ENCODE peak calls at places on chromosomes 6 and 20, in nine cellular contexts. J is choroid plexus epithelial cell; U is T-cell; G is A172; E is memory B cell; I is renal cortical epithelial cell; Q is kidney glomerular epithelial cell; R is effector CD4-positive, alpha-beta T cell; Z is neural progenitor cell. K is an unnamed sample.
A peak's percentile ranks its signal among the peaks of the same experiment; 100 is the strongest.

GRCh38 chr6:33620158-33620583 is 951 bp upstream of the ITPR3 start:
- DNase-seq in Q (no peak), E (no peak), U (no peak), Z (peak; percentile 53), I (no peak), G (peak; percentile 50), J (no peak), R (no peak), K (peak; percentile 86)

GRCh38 chr6:20252311-20252710 is 40.0 kb upstream of the MBOAT1 start:
- DNase-seq in G (no peak), I (no peak), Q (no peak), R (no peak), E (no peak), U (no peak), Z (no peak), J (no peak), K (no peak)

GRCh38 chr6:39004801-39005200 is 43.8 kb upstream of the GLP1R start:
- DNase-seq in I (no peak), E (no peak), J (no peak), G (no peak), Q (no peak), R (no peak), Z (no peak), U (no peak), K (no peak)

GRCh38 chr6:158377866-158378265 is 65.6 kb downstream of the TULP4 start:
- DNase-seq in G (no peak), J (peak; percentile 79), E (no peak), R (no peak), Z (no peak), U (no peak), Q (peak; percentile 6), I (no peak), K (no peak)

GRCh38 chr6:95866732-95867131 is 149.0 kb upstream of the FUT9 start:
- DNase-seq in R (no peak), Q (no peak), I (peak; percentile 9), Z (peak; percentile 35), G (peak; percentile 2), E (no peak), J (peak; percentile 7), U (no peak), K (no peak)

GRCh38 chr6:108945686-108946158 is 97.5 kb downstream of the ARMC2 start:
- DNase-seq in Q (no peak), U (no peak), Z (no peak), I (peak; percentile 43), R (no peak), J (peak; percentile 82), E (no peak), G (no peak), K (peak; percentile 69)

GRCh38 chr20:32091888-32092346 is 17.6 kb upstream of the TM9SF4 start:
- DNase-seq in R (peak; percentile 67), I (peak; percentile 61), U (peak; percentile 68), Z (peak; percentile 92), Q (peak; percentile 56), J (peak; percentile 89), G (peak; percentile 77), E (peak; percentile 80), K (peak; percentile 87)

GRCh38 chr6:39319621-39320369 is 2.7 kb downstream of the KCNK16 start:
- DNase-seq in J (no peak), R (no peak), Q (no peak), E (no peak), U (no peak), I (no peak), Z (no peak), G (no peak), K (no peak)

GRCh38 chr6:7737867-7738266 is 12.0 kb downstream of the BMP6 start:
- DNase-seq in J (no peak), G (no peak), U (no peak), Q (no peak), E (no peak), Z (no peak), I (no peak), R (no peak), K (no peak)

GRCh38 chr6:38137609-38138008 is 318.1 kb downstream of the ZFAND3 start:
- DNase-seq in J (no peak), U (no peak), G (no peak), R (no peak), Z (peak; percentile 77), E (no peak), I (no peak), Q (no peak), K (no peak)

GRCh38 chr6:155188707-155189496 is 74.9 kb upstream of the CLDN20 start:
- DNase-seq in J (peak; percentile 94), R (no peak), E (no peak), I (peak; percentile 86), Z (no peak), Q (peak; percentile 2), G (peak; percentile 88), U (no peak), K (no peak)

GRCh38 chr6:44104661-44105060 is 22.6 kb downstream of the MRPL14 start:
- DNase-seq in I (no peak), Z (no peak), G (no peak), Q (no peak), R (no peak), E (no peak), J (peak; percentile 20), U (no peak), K (no peak)

GRCh38 chr20:47066484-47067270 is 172.0 kb downstream of the EYA2 start:
- DNase-seq in I (no peak), R (no peak), Z (no peak), J (peak; percentile 93), G (no peak), Q (no peak), U (no peak), E (no peak), K (no peak)

GRCh38 chr6:84671188-84671587 is 93.2 kb downstream of the TBX18 start:
- DNase-seq in Z (peak; percentile 7), I (no peak), Q (no peak), R (no peak), J (no peak), G (no peak), E (no peak), U (no peak), K (no peak)

GRCh38 chr20:17966432-17967312 is 1.9 kb downstream of the SNX5 start:
- DNase-seq in E (no peak), G (peak; percentile 48), Q (peak; percentile 33), U (no peak), R (no peak), J (peak; percentile 73), Z (no peak), I (peak; percentile 61), K (no peak)

GRCh38 chr6:102114402-102114801 is 720.9 kb downstream of the GRIK2 start:
- DNase-seq in U (no peak), E (no peak), G (no peak), I (no peak), J (no peak), Q (no peak), Z (peak; percentile 29), R (no peak), K (no peak)

GRCh38 chr6:110518281-110518623 is 41.8 kb upstream of the SLC22A16 start:
- DNase-seq in U (no peak), G (no peak), Q (peak; percentile 11), J (peak; percentile 61), E (no peak), Z (peak; percentile 43), R (no peak), I (no peak), K (no peak)

GRCh38 chr6:52925919-52926792 is 16.7 kb upstream of the GSTA3 start:
- DNase-seq in I (no peak), Z (no peak), G (no peak), E (no peak), J (no peak), Q (no peak), R (no peak), U (no peak), K (no peak)

GRCh38 chr20:33668087-33668790 is 1.5 kb downstream of the ACTL10 start:
- DNase-seq in E (no peak), I (no peak), G (no peak), Z (peak; percentile 83), Q (no peak), J (no peak), U (no peak), R (peak; percentile 68), K (no peak)

GRCh38 chr6:136210450-136211165 is 39.5 kb downstream of the MTFR2 start:
- DNase-seq in Q (no peak), J (no peak), E (no peak), Z (no peak), U (no peak), I (no peak), G (no peak), R (no peak), K (no peak)

GRCh38 chr20:34952676-34953075 is 2.9 kb downstream of the GSS start:
- DNase-seq in E (no peak), Z (no peak), U (no peak), R (no peak), I (peak; percentile 88), G (peak; percentile 63), J (peak; percentile 38), Q (peak; percentile 94), K (no peak)

GRCh38 chr20:49447946-49448809 is 34.3 kb downstream of the KCNB1 start:
- DNase-seq in Z (peak; percentile 68), E (no peak), G (no peak), I (no peak), U (no peak), R (no peak), J (peak; percentile 54), Q (no peak), K (no peak)

GRCh38 chr6:15855311-15855710 is 192.5 kb upstream of the DTNBP1 start:
- DNase-seq in G (no peak), R (no peak), I (no peak), Z (no peak), Q (no peak), E (no peak), U (no peak), J (no peak), K (no peak)

GRCh38 chr6:69421270-69421669 is 375.5 kb downstream of the LMBRD1 start:
- DNase-seq in G (no peak), Q (no peak), Z (no peak), J (no peak), I (no peak), U (no peak), R (no peak), E (no peak), K (no peak)

GRCh38 chr6:25083784-25084507 is 148.2 kb upstream of the RIPOR2 start:
- DNase-seq in Q (no peak), Z (no peak), E (no peak), J (no peak), R (no peak), U (no peak), I (no peak), G (no peak), K (no peak)

GRCh38 chr6:43391448-43392031 is 22.1 kb upstream of the ZNF318 start:
- DNase-seq in Z (no peak), E (no peak), U (peak; percentile 45), Q (no peak), J (no peak), R (peak; percentile 44), G (no peak), I (no peak), K (no peak)

GRCh38 chr20:33701629-33702450 is 15.7 kb upstream of the E2F1 start:
- DNase-seq in G (no peak), U (no peak), R (no peak), Z (no peak), J (no peak), E (no peak), I (no peak), Q (no peak), K (no peak)

GRCh38 chr6:489001-489400 is 97.4 kb downstream of the IRF4 start:
- DNase-seq in J (no peak), Q (no peak), I (no peak), Z (no peak), G (no peak), R (no peak), E (no peak), U (no peak), K (no peak)

GRCh38 chr6:81785340-81785739 is 32.9 kb upstream of the TENT5A start:
- DNase-seq in R (no peak), Z (no peak), J (no peak), G (no peak), E (no peak), Q (no peak), U (no peak), I (no peak), K (no peak)

GRCh38 chr6:37547564-37548061 is 47.9 kb upstream of the CCDC167 start:
- DNase-seq in I (peak; percentile 88), E (no peak), G (peak; percentile 61), Q (peak; percentile 71), Z (no peak), R (no peak), J (peak; percentile 78), U (peak; percentile 32), K (no peak)

GRCh38 chr20:7452890-7453289 is 487.4 kb downstream of the HAO1 start:
- DNase-seq in G (no peak), R (no peak), U (no peak), Q (no peak), Z (no peak), E (no peak), J (no peak), I (no peak), K (no peak)